ENCODE peak calls at places on chromosomes 4 and X, in four cellular contexts. One of them, this sample, is unnamed.

GRCh38 chrX:124018031-124018430 is 56.5 kb downstream of the STAG2 start:
- DNase-seq in NCI-H2171 treated with DMSO at 0.1 percent for 48 hours: no peak
- DNase-seq in T1000: no peak
- DNase-seq in GM23248: peak
- DNase-seq in this sample: peak

GRCh38 chrX:40173662-40174593 is 76.2 kb upstream of the BCOR start:
- DNase-seq in T1000: no peak
- DNase-seq in GM23248: peak
- DNase-seq in NCI-H2171 treated with DMSO at 0.1 percent for 48 hours: peak
- DNase-seq in this sample: no peak

GRCh38 chr4:41111796-41112195 is 102.5 kb downstream of the APBB2 start:
- DNase-seq in NCI-H2171 treated with DMSO at 0.1 percent for 48 hours: no peak
- DNase-seq in GM23248: no peak
- DNase-seq in T1000: no peak
- DNase-seq in this sample: no peak

GRCh38 chr4:5710962-5711478 is at the start of gene EVC:
- DNase-seq in T1000: no peak
- DNase-seq in NCI-H2171 treated with DMSO at 0.1 percent for 48 hours: peak
- DNase-seq in GM23248: peak
- DNase-seq in this sample: peak

GRCh38 chr4:7928711-7929505 is 10.8 kb downstream of the AFAP1 start:
- DNase-seq in T1000: no peak
- DNase-seq in GM23248: peak
- DNase-seq in NCI-H2171 treated with DMSO at 0.1 percent for 48 hours: no peak
- DNase-seq in this sample: no peak

GRCh38 chr4:183407128-183407585 is 37.3 kb upstream of the CDKN2AIP start:
- DNase-seq in T1000: peak
- DNase-seq in NCI-H2171 treated with DMSO at 0.1 percent for 48 hours: peak
- DNase-seq in GM23248: peak
- DNase-seq in this sample: peak

GRCh38 chr4:4821577-4821976 is 37.9 kb upstream of the MSX1 start:
- DNase-seq in T1000: no peak
- DNase-seq in NCI-H2171 treated with DMSO at 0.1 percent for 48 hours: no peak
- DNase-seq in GM23248: no peak
- DNase-seq in this sample: no peak

GRCh38 chr4:151012836-151013235 is 2.2 kb downstream of the LRBA start:
- DNase-seq in NCI-H2171 treated with DMSO at 0.1 percent for 48 hours: no peak
- DNase-seq in T1000: no peak
- DNase-seq in GM23248: no peak
- DNase-seq in this sample: no peak

This sample was measured in GM03348.